ENCODE peak calls at places on chromosomes 3 and 15, in four cellular contexts. N is mesenchymal stem cell, Q is neuronal stem cell, O is H1. W is an unnamed sample.

GRCh38 chr3:195249858-195250464 is 21.0 kb downstream of the XXYLT1 start:
- DNase-seq in N (no peak), Q (no peak), O (peak), W (no peak)

GRCh38 chr15:29676961-29677402 is 145.3 kb downstream of the TJP1 start:
- DNase-seq in N (no peak), Q (no peak), O (no peak), W (peak)

GRCh38 chr15:75455982-75456531 is 4.6 kb upstream of the SIN3A start:
- DNase-seq in N (peak), Q (peak), O (peak), W (peak)

GRCh38 chr3:126424039-126424717 is 29.5 kb downstream of the CFAP100 start:
- DNase-seq in N (no peak), Q (no peak), O (peak), W (no peak)

GRCh38 chr3:130601662-130602061 is 84.7 kb downstream of the COL6A6 start:
- DNase-seq in N (no peak), Q (no peak), O (no peak), W (peak)

GRCh38 chr15:61030451-61030850 is 198.7 kb downstream of the RORA start:
- DNase-seq in N (no peak), Q (no peak), O (no peak), W (peak)

GRCh38 chr3:66418432-66419052 is 82.3 kb downstream of the LRIG1 start:
- DNase-seq in N (peak), Q (no peak), O (no peak), W (no peak)

GRCh38 chr15:47983533-47983932 is 137.3 kb upstream of the SLC24A5 start:
- DNase-seq in N (no peak), Q (no peak), O (no peak), W (no peak)

GRCh38 chr15:69812881-69813280 is 284.8 kb downstream of the TLE3 start:
- DNase-seq in N (no peak), Q (no peak), O (peak), W (no peak)

DNA sequence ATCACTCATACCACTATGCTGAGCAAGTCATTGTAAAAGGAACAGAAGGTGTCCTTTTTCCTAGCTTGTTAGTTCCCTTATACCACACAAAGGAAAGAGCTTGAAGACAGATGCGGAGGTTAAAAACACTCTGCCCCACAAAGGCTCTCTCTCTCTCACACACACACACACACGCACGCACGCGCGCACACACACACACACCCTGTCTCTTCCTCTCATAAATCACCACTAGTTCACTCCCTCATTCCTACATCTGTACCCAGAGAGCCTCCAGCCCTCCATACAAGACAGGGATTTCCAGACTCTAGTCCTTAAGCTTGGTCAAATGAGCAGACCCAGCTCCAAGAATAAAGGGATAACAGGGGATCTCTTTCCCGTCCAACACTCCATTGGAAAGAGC is 120.1 kb upstream of the THBS1 start:
- DNase-seq in N (no peak), Q (no peak), O (no peak), W (no peak)
- H3K14ac ChIP-seq in N (no peak), Q (no peak), O (no peak), W (no peak)

GRCh38 chr15:26894181-26894580 is 27.3 kb downstream of the GABRA5 start:
- DNase-seq in N (no peak), Q (no peak), O (no peak), W (no peak)
- H3K14ac ChIP-seq in N (no peak), Q (no peak), O (no peak), W (no peak)

GRCh38 chr15:38524156-38524555 is 40.5 kb downstream of the RASGRP1 start:
- DNase-seq in N (no peak), Q (no peak), O (no peak), W (peak)

GRCh38 chr15:38521316-38521715 is 43.3 kb downstream of the RASGRP1 start:
- DNase-seq in N (no peak), Q (no peak), O (no peak), W (no peak)

GRCh38 chr15:38520035-38520434 is 44.6 kb downstream of the RASGRP1 start:
- DNase-seq in N (no peak), Q (no peak), O (no peak), W (no peak)

GRCh38 chr15:38525489-38525888 is 39.1 kb downstream of the RASGRP1 start:
- DNase-seq in N (no peak), Q (no peak), O (no peak), W (no peak)

DNA sequence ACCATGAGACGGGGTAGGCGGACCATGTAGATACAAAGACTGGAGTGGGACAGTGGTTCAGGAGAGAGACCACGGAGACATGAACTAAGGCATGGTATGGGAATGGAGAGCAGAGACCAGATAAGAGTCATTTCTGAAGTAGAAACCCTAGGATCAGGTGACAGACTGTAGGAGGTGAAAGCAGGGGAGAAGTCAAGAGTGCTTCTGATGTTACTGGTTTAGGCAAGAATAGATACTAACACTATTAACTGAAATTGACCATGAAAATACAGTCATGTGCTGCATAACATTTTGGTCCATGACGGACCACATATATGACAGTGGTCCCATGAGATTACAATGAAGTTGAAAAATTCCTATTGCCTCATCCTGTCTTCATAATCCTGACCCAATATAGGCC is 41.7 kb downstream of the RASGRP1 start:
- DNase-seq in N (no peak), Q (no peak), O (no peak), W (no peak)
- H3K14ac ChIP-seq in N (no peak), Q (no peak), O (no peak), W (no peak)

GRCh38 chr15:41913251-41913650 is 19.4 kb upstream of the SPTBN5 start:
- DNase-seq in N (no peak), Q (no peak), O (no peak), W (no peak)
- H3K14ac ChIP-seq in N (no peak), Q (no peak), O (no peak), W (no peak)

DNA sequence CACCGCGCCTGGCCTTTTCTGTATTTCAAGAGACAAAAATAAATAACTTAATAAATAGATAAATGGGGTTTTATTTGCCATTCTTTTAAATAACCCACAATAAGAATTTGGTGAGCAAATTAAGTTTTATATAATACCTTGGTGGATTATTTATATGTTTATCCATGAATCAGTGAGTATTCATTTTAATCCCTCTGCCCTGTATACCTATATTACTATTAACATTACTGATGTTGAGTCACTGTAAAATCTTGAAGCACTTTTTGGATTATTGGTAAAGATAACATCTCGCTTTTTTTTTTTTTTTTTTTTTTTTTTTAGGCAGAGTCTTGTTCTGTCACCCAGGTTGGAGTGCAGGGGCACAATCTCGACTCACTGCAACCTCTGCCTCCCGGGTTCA is 154.1 kb downstream of the ZNF609 start:
- DNase-seq in N (no peak), Q (no peak), O (no peak), W (no peak)
- H3K14ac ChIP-seq in N (no peak), Q (no peak), O (no peak), W (no peak)

GRCh38 chr3:45940781-45941365 is 2.4 kb upstream of the CXCR6 start:
- DNase-seq in N (no peak), Q (no peak), O (no peak), W (no peak)
- H3K14ac ChIP-seq in N (no peak), Q (no peak), O (no peak), W (no peak)

GRCh38 chr15:62591842-62592838 is 427.1 kb upstream of the C2CD4B start:
- DNase-seq in N (peak), Q (no peak), O (no peak), W (peak)
- H3K14ac ChIP-seq in N (peak), Q (no peak), O (no peak), W (peak)

GRCh38 chr3:152446495-152446894 is 177.8 kb downstream of the MBNL1 start:
- DNase-seq in N (no peak), Q (no peak), O (no peak), W (no peak)
- H3K14ac ChIP-seq in N (no peak), Q (no peak), O (no peak), W (no peak)

DNA sequence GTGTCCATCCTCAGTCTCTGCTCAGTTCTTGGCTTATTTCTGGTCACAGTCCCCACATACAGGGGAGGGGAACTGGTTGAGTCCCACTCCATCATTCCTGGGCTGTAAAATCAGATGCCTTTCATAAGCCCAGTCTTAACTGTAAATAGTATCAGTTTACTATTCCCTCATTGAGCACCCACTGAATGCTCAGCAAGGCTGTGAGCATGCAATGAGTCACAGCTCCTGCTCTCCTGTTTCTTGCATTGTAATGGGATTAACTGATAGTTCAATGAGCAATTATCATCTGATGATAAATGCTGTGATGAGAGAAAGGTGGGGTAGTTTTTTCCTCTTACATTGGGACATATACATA is 113.6 kb upstream of the TPM1 start:
- DNase-seq in N (peak), Q (no peak), O (no peak), W (peak)
- H3K14ac ChIP-seq in N (no peak), Q (no peak), O (no peak), W (peak)